ENCODE peak calls at places on chromosomes 11 and 22, in six cellular contexts. S is SJSA1; P is heart right ventricle; J is CD4-positive, alpha-beta memory T cell; F is heart left ventricle; R is upper lobe of right lung. M is an unnamed sample.

GRCh38 chr11:60184824-60185511 is 2.1 kb upstream of the MS4A6A start:
- DNase-seq in R (no peak), S (no peak), P (no peak), J (no peak), F (no peak), M (no peak)

GRCh38 chr22:25475554-25476022 is 88.9 kb upstream of the GRK3 start:
- DNase-seq in F (no peak), P (no peak), R (no peak), S (peak; percentile 98), J (no peak), M (peak; percentile 93)

GRCh38 chr11:100876826-100877545 is 189.9 kb downstream of the ARHGAP42 start:
- DNase-seq in S (peak; percentile 82), J (no peak), P (no peak), F (no peak), R (no peak), M (peak; percentile 97)

GRCh38 chr22:16699336-16699735 is 106.7 kb upstream of the CCT8L2 start:
- DNase-seq in P (no peak), F (no peak), R (no peak), S (no peak), J (no peak), M (no peak)

GRCh38 chr11:46369458-46370152 is 11.9 kb upstream of the MDK start:
- DNase-seq in R (no peak), J (no peak), S (peak; percentile 70), P (peak; percentile 56), F (peak; percentile 55), M (no peak)

GRCh38 chr11:93585758-93586157 is 42.6 kb upstream of the SMCO4 start:
- DNase-seq in S (no peak), J (no peak), R (no peak), F (no peak), P (no peak), M (peak; percentile 56)

GRCh38 chr11:64879226-64879900 is 942 bp upstream of the EHD1 start:
- DNase-seq in P (no peak), S (no peak), J (no peak), F (peak; percentile 57), R (peak; percentile 79), M (no peak)

GRCh38 chr11:30458541-30458940 is 127.6 kb downstream of the MPPED2 start:
- DNase-seq in J (no peak), F (no peak), S (no peak), R (no peak), P (no peak), M (no peak)

GRCh38 chr11:45318516-45318915 is 32.4 kb upstream of the SYT13 start:
- DNase-seq in J (no peak), F (no peak), S (no peak), P (no peak), R (no peak), M (no peak)

GRCh38 chr11:65900125-65900898 is at the start of gene FOSL1:
- DNase-seq in J (peak; percentile 92), F (peak; percentile 89), S (peak; percentile 100), P (peak; percentile 88), R (peak; percentile 97), M (peak; percentile 73)

GRCh38 chr11:12159351-12160099 is 49.1 kb downstream of the MICAL2 start:
- DNase-seq in S (peak; percentile 93), J (no peak), F (no peak), P (no peak), R (no peak), M (no peak)

GRCh38 chr11:76184551-76184993 is 21.7 kb downstream of the WNT11 start:
- DNase-seq in J (no peak), S (no peak), P (no peak), F (no peak), R (no peak), M (no peak)

GRCh38 chr22:43442386-43443060 is 30.7 kb downstream of the MPPED1 start:
- DNase-seq in J (no peak), P (no peak), S (no peak), R (peak; percentile 52), F (no peak), M (no peak)

GRCh38 chr22:43441216-43441615 is 29.4 kb downstream of the MPPED1 start:
- DNase-seq in F (no peak), J (no peak), P (no peak), S (no peak), R (peak; percentile 46), M (no peak)

GRCh38 chr22:43443072-43443471 is 31.3 kb downstream of the MPPED1 start:
- DNase-seq in R (peak; percentile 44), S (no peak), P (no peak), F (no peak), J (no peak), M (no peak)

GRCh38 chr22:43440556-43440955 is 28.7 kb downstream of the MPPED1 start:
- DNase-seq in J (no peak), P (no peak), S (no peak), F (no peak), R (peak; percentile 58), M (no peak)

DNA sequence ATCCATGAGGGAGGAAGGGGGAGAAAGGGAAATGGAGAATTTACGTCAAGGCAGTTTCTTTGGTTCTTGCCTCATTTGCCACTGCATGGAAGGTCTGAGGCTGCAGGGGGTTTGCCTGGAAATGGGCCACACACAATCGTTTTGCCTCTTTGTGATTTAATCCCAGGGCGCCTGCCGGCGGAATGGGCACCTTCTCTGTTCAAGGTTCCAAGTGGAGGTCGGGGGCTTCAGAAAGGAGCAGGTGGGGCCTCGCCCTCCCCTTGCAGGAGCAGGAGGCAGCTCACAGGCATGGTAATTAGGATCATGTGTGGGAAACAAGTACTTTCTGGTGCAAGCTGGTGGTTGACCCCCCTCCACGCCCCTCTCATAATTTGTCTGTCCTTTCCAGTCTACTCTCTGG is 29.9 kb downstream of the MPPED1 start:
- DNase-seq in J (no peak), F (no peak), R (peak; percentile 37), S (no peak), P (no peak), M (no peak)
- H3K27me3 ChIP-seq in J (no peaks in the 10 kb centered on the region), F (no peaks in the 10 kb centered on the region), R (no peaks in the 10 kb centered on the region), S (peaks cover 5% of the 10 kb centered on the region), P (peaks cover 20% of the 10 kb centered on the region), M (peaks cover 4% of the 10 kb centered on the region)

GRCh38 chr11:118980191-118980881 is 8.8 kb downstream of the FOXR1 start:
- DNase-seq in R (peak; percentile 65), F (peak; percentile 65), S (no peak), P (peak; percentile 42), J (no peak), M (no peak)

GRCh38 chr11:118979434-118979833 is 7.9 kb downstream of the FOXR1 start:
- DNase-seq in P (no peak), S (no peak), R (no peak), F (no peak), J (no peak), M (no peak)

GRCh38 chr11:118971646-118972045 is at the start of gene FOXR1:
- DNase-seq in S (no peak), F (no peak), P (no peak), R (no peak), J (no peak), M (no peak)

GRCh38 chr11:118973985-118974384 is 2.4 kb downstream of the FOXR1 start:
- DNase-seq in J (no peak), R (no peak), S (no peak), F (no peak), P (no peak), M (no peak)

GRCh38 chr11:118975771-118976709 is 4.5 kb downstream of the FOXR1 start:
- DNase-seq in J (no peak), P (no peak), F (no peak), R (no peak), S (no peak), M (no peak)
- H3K27me3 ChIP-seq in J (no peaks in the 10 kb centered on the region), P (peaks cover 16% of the 10 kb centered on the region), F (peaks cover 1% of the 10 kb centered on the region), R (peaks cover 3% of the 10 kb centered on the region), S (no peaks in the 10 kb centered on the region), M (peaks cover 9% of the 10 kb centered on the region)

DNA sequence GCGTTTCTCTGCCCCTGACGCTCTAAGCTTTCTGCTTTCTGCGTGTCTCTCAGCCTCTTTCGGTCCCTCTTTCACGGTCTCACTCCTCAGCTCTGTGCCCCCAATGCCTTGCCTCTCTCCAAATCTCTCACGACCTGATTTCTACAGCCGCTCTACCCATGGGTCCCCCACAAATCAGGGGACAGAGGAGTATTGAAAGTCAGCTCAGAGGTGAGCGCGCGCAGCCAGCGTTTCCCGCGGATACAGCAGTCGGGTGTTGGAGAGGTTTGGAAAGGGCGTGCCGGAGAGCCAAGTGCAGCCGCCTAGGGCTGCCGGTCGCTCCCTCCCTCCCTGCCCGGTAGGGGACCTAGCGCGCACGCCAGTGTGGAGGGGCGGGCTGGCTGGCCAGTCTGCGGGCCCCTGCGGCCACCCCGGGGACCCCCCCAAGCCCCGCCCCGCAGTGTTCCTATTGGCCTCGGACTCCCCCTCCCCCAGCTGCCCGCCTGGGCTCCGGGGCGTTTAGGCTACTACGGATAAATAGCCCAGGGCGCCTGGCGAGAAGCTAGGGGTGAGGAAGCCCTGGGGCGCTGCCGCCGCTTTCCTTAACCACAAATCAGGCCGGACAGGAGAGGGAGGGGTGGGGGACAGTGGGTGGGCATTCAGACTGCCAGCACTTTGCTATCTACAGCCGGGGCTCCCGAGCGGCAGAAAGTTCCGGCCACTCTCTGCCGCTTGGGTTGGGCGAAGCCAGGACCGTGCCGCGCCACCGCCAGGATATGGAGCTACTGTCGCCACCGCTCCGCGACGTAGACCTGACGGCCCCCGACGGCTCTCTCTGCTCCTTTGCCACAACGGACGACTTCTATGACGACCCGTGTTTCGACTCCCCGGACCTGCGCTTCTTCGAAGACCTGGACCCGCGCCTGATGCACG is at the start of gene MYOD1:
- DNase-seq in P (no peak), J (no peak), F (no peak), S (no peak), R (no peak), M (no peak)
- H3K27me3 ChIP-seq in P (peaks cover 90% of the 10 kb centered on the region), J (peaks cover 6% of the 10 kb centered on the region), F (peaks cover 68% of the 10 kb centered on the region), S (peaks cover 96% of the 10 kb centered on the region), R (peaks cover 90% of the 10 kb centered on the region), M (peaks cover 71% of the 10 kb centered on the region)

DNA sequence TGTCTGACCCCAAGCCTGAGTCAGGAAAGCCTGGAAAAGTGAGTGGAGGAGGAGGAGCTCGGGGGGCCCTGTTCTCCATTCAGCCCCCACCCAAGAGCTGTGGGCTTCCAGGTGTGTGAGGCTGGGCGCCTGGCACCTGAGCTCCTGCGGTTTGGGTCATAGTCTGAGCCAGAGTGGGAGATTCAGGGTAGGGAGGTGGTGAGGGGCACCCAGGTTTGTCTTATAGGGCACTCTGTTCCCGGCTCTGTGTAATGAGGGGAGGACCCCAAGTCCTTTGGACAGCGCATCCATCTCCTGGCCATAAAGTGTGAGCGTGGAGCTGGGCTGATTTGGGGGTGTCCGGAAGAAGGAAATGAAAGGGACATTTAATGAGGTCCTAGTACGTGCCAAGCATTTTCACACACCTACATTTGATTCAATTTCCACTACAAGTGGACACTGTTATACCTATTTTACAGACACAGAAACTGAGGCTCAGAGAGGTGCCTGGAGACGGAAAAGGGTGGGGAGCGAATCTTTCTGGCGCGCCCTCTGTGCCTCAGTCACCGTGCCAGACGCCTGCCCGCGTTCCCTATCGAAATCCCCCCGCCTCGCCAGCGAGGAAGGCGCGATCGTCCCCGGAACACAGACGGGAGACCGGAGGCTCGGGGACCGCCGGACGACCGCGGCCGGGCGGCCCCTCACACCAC is 1.2 kb downstream of the NPTXR start:
- DNase-seq in J (no peak), P (no peak), R (no peak), S (no peak), F (no peak), M (no peak)
- H3K27me3 ChIP-seq in J (peaks cover 9% of the 10 kb centered on the region), P (peaks cover 3% of the 10 kb centered on the region), R (peaks cover 24% of the 10 kb centered on the region), S (peaks cover 22% of the 10 kb centered on the region), F (peaks cover 45% of the 10 kb centered on the region), M (peaks cover 35% of the 10 kb centered on the region)